ENCODE peak calls at places on chromosomes 12 and 14, in five cellular contexts. A is AG04450; U is CD4-positive, CD25-positive, alpha-beta regulatory T cell; P is keratinocyte; L is effector memory CD4-positive, alpha-beta T cell. S is an unnamed sample.

GRCh38 chr12:17264603-17265002 is 658.6 kb upstream of the LMO3 start:
- DNase-seq in P (no peak), U (no peak), L (no peak), A (no peak), S (no peak)

GRCh38 chr14:58755026-58755929 is 117.5 kb downstream of the DACT1 start:
- DNase-seq in L (no peak), U (no peak), A (no peak), P (no peak), S (no peak)

GRCh38 chr12:83848702-83849101 is 1063.9 kb downstream of the SLC6A15 start:
- DNase-seq in P (no peak), L (no peak), A (no peak), U (no peak), S (no peak)

GRCh38 chr12:108634225-108634795 is 616 bp upstream of the SELPLG start:
- DNase-seq in A (no peak), L (peak), P (no peak), U (peak), S (no peak)

GRCh38 chr12:69447892-69448291 is 22.3 kb upstream of the FRS2 start:
- DNase-seq in U (no peak), A (no peak), P (no peak), L (no peak), S (no peak)

GRCh38 chr12:95336387-95337067 is 118.9 kb downstream of the VEZT start:
- DNase-seq in L (no peak), A (peak), U (no peak), P (no peak), S (peak)

GRCh38 chr14:44149597-44149996 is 357.5 kb downstream of the FSCB start:
- DNase-seq in L (no peak), U (no peak), P (no peak), A (no peak), S (peak)

GRCh38 chr14:77607741-77608302 is 8.6 kb downstream of the SPTLC2 start:
- DNase-seq in U (peak), A (no peak), L (no peak), P (no peak), S (no peak)

GRCh38 chr14:76376001-76376404 is at the start of gene ESRRB:
- DNase-seq in P (no peak), U (no peak), A (no peak), L (no peak), S (no peak)

GRCh38 chr14:101103321-101103901 is 199.9 kb upstream of the RTL1 start:
- DNase-seq in A (no peak), U (no peak), P (no peak), L (no peak), S (peak)

GRCh38 chr14:50321009-50321660 is 9.0 kb downstream of the DMAC2L start:
- DNase-seq in U (peak), L (peak), P (peak), A (peak), S (peak)

GRCh38 chr14:72801381-72801812 is 92.5 kb downstream of the DPF3 start:
- DNase-seq in A (peak), P (peak), L (no peak), U (no peak), S (peak)

GRCh38 chr12:53093777-53094393 is 3.6 kb upstream of the IGFBP6 start:
- DNase-seq in L (no peak), P (no peak), U (no peak), A (no peak), S (peak)

GRCh38 chr14:93115069-93115919 is 431 bp downstream of the ITPK1 start:
- DNase-seq in L (peak), A (no peak), U (peak), P (no peak), S (peak)

GRCh38 chr12:116933101-116933500 is 22.4 kb downstream of the FBXW8 start:
- DNase-seq in L (no peak), A (no peak), U (no peak), P (no peak), S (no peak)

GRCh38 chr12:105330283-105330937 is at the start of gene C12orf75:
- DNase-seq in L (peak), A (no peak), U (peak), P (no peak), S (peak)

GRCh38 chr12:67661311-67662011 is 12.9 kb downstream of the DYRK2 start:
- DNase-seq in P (no peak), U (peak), L (no peak), A (no peak), S (peak)

GRCh38 chr14:58107041-58107440 is 45.0 kb downstream of the ARMH4 start:
- DNase-seq in L (no peak), U (no peak), A (no peak), P (no peak), S (no peak)

GRCh38 chr14:76919431-76919810 is 93.2 kb downstream of the LRRC74A start:
- DNase-seq in A (no peak), U (no peak), P (no peak), L (no peak), S (no peak)

GRCh38 chr12:12999959-13000615 is at the start of gene HEBP1:
- DNase-seq in L (peak), U (peak), A (peak), P (no peak), S (peak)

GRCh38 chr14:92780444-92780843 is 13.7 kb upstream of the GOLGA5 start:
- DNase-seq in L (no peak), A (no peak), P (no peak), U (peak), S (peak)

GRCh38 chr12:2318286-2318685 is 265.5 kb downstream of the CACNA1C start:
- DNase-seq in P (no peak), L (no peak), A (no peak), U (no peak), S (peak)

DNA sequence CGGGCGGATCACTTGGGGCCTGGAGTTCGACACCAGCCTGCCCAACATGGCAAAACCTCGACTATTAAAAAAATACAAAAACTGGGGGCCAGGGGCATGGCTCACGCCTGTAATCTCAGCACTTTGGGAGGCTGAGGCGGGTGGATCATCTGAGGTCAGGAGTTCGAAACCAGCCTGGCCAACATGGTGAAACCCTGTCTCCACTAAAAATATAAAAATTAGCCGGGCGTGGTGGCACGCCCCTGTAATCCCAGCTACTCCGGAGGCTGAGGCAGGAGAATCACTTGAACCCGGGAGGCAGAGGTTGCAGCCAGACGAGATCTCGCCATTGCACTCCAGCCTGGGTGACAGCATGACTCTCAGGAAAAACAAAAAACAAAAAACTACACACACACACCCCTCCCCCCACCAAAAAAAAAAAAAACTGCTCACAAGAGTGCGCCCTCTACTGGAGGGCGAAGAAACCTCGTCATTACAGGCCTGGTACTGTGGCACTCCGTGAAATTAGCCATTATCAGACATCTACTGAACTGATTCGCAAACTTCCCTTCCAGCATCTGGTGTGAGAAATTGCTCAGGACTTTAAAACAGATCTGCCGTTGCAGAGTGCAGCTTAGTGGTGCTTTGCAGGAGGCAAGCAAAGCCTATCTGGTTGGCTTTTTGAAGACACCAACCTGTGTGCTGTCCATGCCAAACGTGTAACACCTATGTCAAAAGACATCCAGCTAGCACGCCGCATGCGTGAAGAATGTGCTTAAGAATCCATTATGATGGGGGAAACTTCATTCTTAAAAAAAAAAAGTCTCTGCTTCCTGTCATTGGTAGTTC is 7.7 kb downstream of the PPP1R3E start:
- DNase-seq in A (no peak), U (peak), L (peak), P (no peak), S (peak)
- H3K4me3 ChIP-seq in A (no peak), U (no peak), L (no peak), P (no peak), S (no peak)

DNA sequence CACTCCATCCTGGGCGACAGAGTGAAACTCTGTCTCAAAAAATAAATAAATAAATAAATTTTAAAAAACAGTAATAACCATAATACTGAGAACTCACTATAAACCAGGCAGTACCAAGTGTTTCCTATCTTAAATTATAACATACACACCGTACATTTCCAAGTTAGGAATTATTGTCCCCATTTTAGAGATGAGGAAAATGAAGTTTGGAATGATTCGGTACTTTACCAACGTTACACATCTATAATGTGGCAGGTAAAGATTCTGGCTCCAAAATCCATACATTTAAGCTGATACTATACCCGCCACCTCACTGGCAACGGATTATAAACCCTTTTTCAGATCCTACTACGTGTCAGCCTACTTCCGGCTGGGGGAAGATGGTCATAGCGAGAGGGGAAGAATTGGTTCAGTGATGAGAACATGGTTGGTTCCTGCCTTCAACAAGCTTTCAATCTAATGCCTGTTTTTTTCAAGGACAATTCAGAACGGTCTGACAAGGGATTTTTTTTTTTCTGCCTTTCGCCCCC is 105.9 kb upstream of the ATF7IP start:
- DNase-seq in L (no peak), A (no peak), U (no peak), P (no peak), S (no peak)
- H3K4me3 ChIP-seq in L (no peak), A (no peak), U (no peak), P (no peak), S (no peak)

DNA sequence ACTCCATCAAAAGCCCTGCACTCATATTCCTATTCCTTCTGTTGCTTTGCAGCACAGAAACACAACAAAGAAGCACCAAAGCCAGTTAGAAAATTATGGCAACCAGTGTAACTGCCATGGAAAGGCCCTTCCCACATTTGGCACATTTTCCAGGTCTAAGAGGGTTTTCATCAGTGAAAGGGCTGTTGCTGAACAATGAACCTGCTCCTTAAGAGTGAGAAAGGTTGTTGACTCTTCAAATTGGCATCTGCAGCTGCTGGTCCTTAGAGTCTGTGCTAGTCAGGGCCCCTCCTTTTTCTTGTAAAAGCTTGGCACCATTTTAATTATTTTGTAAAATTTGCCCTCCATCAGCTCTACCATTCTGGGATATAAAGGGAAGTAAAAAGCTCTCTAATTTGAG is 378.7 kb upstream of the KITLG start:
- DNase-seq in P (no peak), U (no peak), L (no peak), A (no peak), S (no peak)
- H3K4me3 ChIP-seq in P (no peak), U (no peak), L (no peak), A (no peak), S (no peak)

DNA sequence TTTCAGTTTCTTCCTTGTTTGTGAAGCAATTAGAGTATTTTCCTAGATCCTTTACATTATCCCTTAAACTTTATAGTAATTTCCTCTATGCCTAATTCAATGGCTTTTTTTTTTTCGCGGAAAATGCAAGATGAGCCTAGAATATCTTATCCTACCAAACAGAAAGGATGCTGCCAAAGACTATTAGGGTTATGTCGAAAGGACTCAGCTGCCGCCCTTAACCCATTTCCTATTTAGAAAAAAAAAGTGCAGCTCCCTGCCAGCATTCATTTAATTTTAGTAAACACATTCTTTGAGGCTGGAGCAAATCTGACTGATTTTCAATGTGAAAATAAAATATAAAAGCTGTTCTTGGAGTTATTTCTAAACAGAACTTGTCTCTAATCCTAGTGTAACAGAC is 8.0 kb upstream of the A2M start:
- DNase-seq in L (no peak), A (no peak), P (no peak), U (no peak), S (no peak)
- H3K4me3 ChIP-seq in L (no peak), A (no peak), P (no peak), U (no peak), S (no peak)

GRCh38 chr12:127130506-127131100 is 1136.4 kb upstream of the TMEM132C start:
- DNase-seq in A (no peak), U (no peak), L (no peak), P (no peak), S (peak)
- H3K4me3 ChIP-seq in A (no peak), U (no peak), L (no peak), P (no peak), S (no peak)

GRCh38 chr12:124480469-124481256 is 86.7 kb downstream of the NCOR2 start:
- DNase-seq in A (no peak), U (peak), L (no peak), P (peak), S (peak)
- H3K4me3 ChIP-seq in A (no peak), U (no peak), L (no peak), P (no peak), S (peak)

DNA sequence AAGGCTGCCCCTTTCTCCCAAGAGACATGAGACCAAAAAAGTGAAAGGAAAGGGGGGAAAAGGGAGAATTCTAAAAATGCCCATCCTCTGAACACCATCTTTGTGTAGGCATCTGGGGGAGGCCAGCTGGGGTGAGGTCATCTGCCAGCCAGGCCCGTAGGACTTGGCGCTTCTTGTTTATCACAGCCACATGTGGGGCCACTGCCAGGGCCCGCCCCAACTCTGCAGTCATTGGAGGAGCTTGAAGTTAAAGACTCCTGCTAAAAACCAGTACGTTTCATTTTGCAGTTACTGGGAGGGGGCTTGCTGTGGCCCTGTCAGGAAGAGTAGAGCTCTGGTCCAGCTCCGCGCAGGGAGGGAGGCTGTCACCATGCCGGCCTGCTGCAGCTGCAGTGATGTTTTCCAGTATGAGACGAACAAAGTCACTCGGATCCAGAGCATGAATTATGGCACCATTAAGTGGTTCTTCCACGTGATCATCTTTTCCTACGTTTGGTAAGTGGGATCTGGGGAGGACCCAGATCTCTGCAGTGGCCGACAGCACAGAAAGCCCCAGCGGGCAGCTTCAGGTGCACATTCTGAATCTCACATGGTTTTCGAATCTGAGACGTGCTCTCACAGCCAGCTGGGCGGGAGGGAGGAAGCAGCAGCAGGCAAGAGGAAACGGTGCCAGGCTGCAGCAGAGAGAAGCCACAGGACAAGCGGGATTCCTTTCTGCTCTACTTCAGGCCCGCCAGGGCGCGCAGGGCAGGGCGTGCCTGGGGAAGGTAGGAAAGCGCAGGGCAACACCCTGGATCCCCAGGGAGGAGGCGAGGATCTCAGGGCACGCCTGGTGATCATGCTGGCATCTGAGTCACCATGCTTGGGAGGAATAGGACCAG is at the start of gene P2RX7:
- DNase-seq in L (no peak), U (peak), A (no peak), P (peak), S (peak)
- H3K4me3 ChIP-seq in L (peak), U (peak), A (peak), P (peak), S (peak)

GRCh38 chr12:21893924-21894323 is 47.3 kb downstream of the ABCC9 start:
- DNase-seq in P (no peak), L (no peak), U (no peak), A (no peak), S (no peak)

GRCh38 chr12:21888464-21888863 is 52.8 kb downstream of the ABCC9 start:
- DNase-seq in A (no peak), L (no peak), U (no peak), P (no peak), S (no peak)

GRCh38 chr12:21894792-21895392 is 46.3 kb downstream of the ABCC9 start:
- DNase-seq in U (no peak), A (no peak), P (no peak), L (no peak), S (peak)

GRCh38 chr12:21891763-21892217 is 49.4 kb downstream of the ABCC9 start:
- DNase-seq in L (no peak), P (no peak), U (no peak), A (no peak), S (peak)

GRCh38 chr12:21892341-21892740 is 48.9 kb downstream of the ABCC9 start:
- DNase-seq in L (no peak), U (no peak), A (no peak), P (no peak), S (no peak)
- H3K4me3 ChIP-seq in L (no peak), U (no peak), A (no peak), P (no peak), S (no peak)